ENCODE peak calls at places on chromosomes 16 and 17, in ten cellular contexts. Q, M, G, U, O, B, D, N, R and P are unnamed samples.

GRCh38 chr17:80949451-80950421 is 41.9 kb upstream of the CHMP6 start:
- DNase-seq in U (no peak), Q (no peak), G (peak; percentile 16), D (no peak), M (no peak), O (no peak), N (peak; percentile 54), R (no peak), B (no peak), P (no peak)

GRCh38 chr16:19706846-19707245 is 11.2 kb downstream of the KNOP1 start:
- DNase-seq in G (no peak), R (no peak), D (no peak), M (no peak), Q (no peak), B (no peak), N (no peak), O (no peak), U (no peak), P (no peak)

GRCh38 chr16:85562102-85562786 is 50.9 kb upstream of the GSE1 start:
- DNase-seq in M (no peak), G (no peak), R (no peak), D (no peak), U (no peak), Q (no peak), B (no peak), N (no peak), O (no peak), P (peak; percentile 84)

GRCh38 chr17:70239391-70239826 is 70.1 kb downstream of the KCNJ2 start:
- DNase-seq in D (no peak), M (no peak), N (no peak), O (no peak), G (no peak), R (no peak), B (no peak), Q (peak; percentile 61), U (no peak), P (no peak)

GRCh38 chr17:18187816-18188761 is 4.5 kb downstream of the ALKBH5 start:
- DNase-seq in O (no peak), Q (no peak), R (no peak), N (no peak), U (no peak), D (peak; percentile 41), G (no peak), B (no peak), M (no peak), P (peak; percentile 43)

GRCh38 chr16:17389392-17389791 is 81.4 kb downstream of the XYLT1 start:
- DNase-seq in O (no peak), N (no peak), R (no peak), G (no peak), B (no peak), U (no peak), Q (no peak), M (no peak), D (no peak), P (no peak)

GRCh38 chr17:20010099-20010863 is 1.1 kb downstream of the SPECC1 start:
- DNase-seq in D (peak; percentile 36), B (no peak), N (no peak), U (peak; percentile 38), O (peak; percentile 45), G (peak; percentile 33), R (peak; percentile 42), M (no peak), Q (peak; percentile 90), P (peak; percentile 39)

GRCh38 chr17:12659500-12659899 is 6.2 kb upstream of the MYOCD start:
- DNase-seq in R (no peak), B (no peak), O (no peak), D (no peak), U (no peak), N (no peak), G (no peak), Q (peak; percentile 72), M (no peak), P (no peak)

GRCh38 chr17:57898487-57899311 is 48.9 kb upstream of the MRPS23 start:
- DNase-seq in U (peak; percentile 45), R (no peak), O (peak; percentile 72), M (no peak), D (peak; percentile 79), G (peak; percentile 73), Q (no peak), B (peak; percentile 65), N (no peak), P (peak; percentile 94)

GRCh38 chr17:17507465-17508011 is 11.3 kb upstream of the RASD1 start:
- DNase-seq in Q (no peak), G (no peak), R (no peak), B (no peak), O (no peak), M (no peak), N (no peak), D (no peak), U (no peak), P (no peak)

GRCh38 chr17:28839221-28839620 is 3.4 kb downstream of the FAM222B start:
- DNase-seq in N (no peak), Q (no peak), O (no peak), U (no peak), B (no peak), D (no peak), G (no peak), M (no peak), R (no peak), P (no peak)

GRCh38 chr16:4085405-4085970 is 30.8 kb downstream of the ADCY9 start:
- DNase-seq in R (no peak), Q (peak; percentile 66), D (no peak), O (no peak), N (no peak), U (no peak), B (peak; percentile 7), M (no peak), G (no peak), P (peak; percentile 46)

GRCh38 chr16:4083347-4083870 is 32.8 kb downstream of the ADCY9 start:
- DNase-seq in Q (no peak), M (no peak), O (no peak), B (no peak), D (no peak), R (no peak), G (no peak), N (no peak), U (no peak), P (no peak)

GRCh38 chr16:4087990-4088577 is 28.2 kb downstream of the ADCY9 start:
- DNase-seq in B (no peak), G (no peak), M (no peak), R (no peak), D (no peak), N (peak; percentile 27), U (no peak), Q (no peak), O (no peak), P (no peak)

GRCh38 chr16:4087099-4087885 is 28.9 kb downstream of the ADCY9 start:
- DNase-seq in M (no peak), N (peak; percentile 21), R (no peak), D (no peak), B (no peak), U (no peak), O (no peak), G (no peak), Q (no peak), P (no peak)

GRCh38 chr16:4086153-4086552 is 30.1 kb downstream of the ADCY9 start:
- DNase-seq in N (no peak), M (no peak), G (no peak), Q (no peak), O (no peak), D (peak; percentile 73), R (no peak), U (no peak), B (peak; percentile 10), P (no peak)
- H3K27ac ChIP-seq in N (no peak overlapping the region), M (peak overlapping the region; percentile 94), G (no peak overlapping the region), Q (peak overlapping the region; percentile 11), O (no peak overlapping the region), D (peak overlapping the region; percentile 59), R (no peak overlapping the region), U (no peak overlapping the region), B (no peak overlapping the region), P (peak overlapping the region; percentile 55)

GRCh38 chr17:75047398-75048098 is 523 bp downstream of the KCTD2 start:
- DNase-seq in O (no peak), D (peak; percentile 48), B (peak; percentile 45), G (peak; percentile 54), M (no peak), N (peak; percentile 84), R (no peak), Q (no peak), U (peak; percentile 49), P (peak; percentile 39)
- TF ChIP-seq POLR2A in O (no peak), D (no peak), B (no peak), G (no peak), M (no peak), N (no peak), R (no peak), Q (no peak), U (no peak), P (no peak)

GRCh38 chr16:84368327-84368996 is at the start of gene ATP2C2:
- DNase-seq in B (peak; percentile 39), R (no peak), M (no peak), G (no peak), N (no peak), O (peak; percentile 78), Q (no peak), U (peak; percentile 56), D (no peak), P (peak; percentile 87)

GRCh38 chr16:84366208-84366607 is 2.1 kb upstream of the ATP2C2 start:
- DNase-seq in G (no peak), O (no peak), B (no peak), Q (no peak), R (no peak), N (no peak), U (no peak), D (no peak), M (no peak), P (no peak)

GRCh38 chr16:84369105-84369504 is 767 bp downstream of the ATP2C2 start:
- DNase-seq in R (no peak), O (no peak), M (no peak), D (no peak), Q (no peak), U (no peak), G (no peak), N (no peak), B (no peak), P (no peak)

GRCh38 chr16:84367750-84368320 is 503 bp upstream of the ATP2C2 start:
- DNase-seq in D (no peak), M (no peak), O (peak; percentile 44), B (no peak), N (no peak), U (peak; percentile 20), Q (no peak), G (no peak), R (no peak), P (peak; percentile 64)

GRCh38 chr16:84367297-84367680 is 1.0 kb upstream of the ATP2C2 start:
- DNase-seq in R (no peak), B (no peak), N (no peak), D (no peak), U (no peak), M (no peak), Q (no peak), O (peak; percentile 40), G (no peak), P (no peak)
- H3K4me3 ChIP-seq in R (no peak overlapping the region), B (no peak overlapping the region), N (no peak overlapping the region), D (no peak overlapping the region), U (no peak overlapping the region), M (no peak overlapping the region), Q (no peak overlapping the region), O (no peak overlapping the region), G (no peak overlapping the region), P (no peak overlapping the region)

DNA sequence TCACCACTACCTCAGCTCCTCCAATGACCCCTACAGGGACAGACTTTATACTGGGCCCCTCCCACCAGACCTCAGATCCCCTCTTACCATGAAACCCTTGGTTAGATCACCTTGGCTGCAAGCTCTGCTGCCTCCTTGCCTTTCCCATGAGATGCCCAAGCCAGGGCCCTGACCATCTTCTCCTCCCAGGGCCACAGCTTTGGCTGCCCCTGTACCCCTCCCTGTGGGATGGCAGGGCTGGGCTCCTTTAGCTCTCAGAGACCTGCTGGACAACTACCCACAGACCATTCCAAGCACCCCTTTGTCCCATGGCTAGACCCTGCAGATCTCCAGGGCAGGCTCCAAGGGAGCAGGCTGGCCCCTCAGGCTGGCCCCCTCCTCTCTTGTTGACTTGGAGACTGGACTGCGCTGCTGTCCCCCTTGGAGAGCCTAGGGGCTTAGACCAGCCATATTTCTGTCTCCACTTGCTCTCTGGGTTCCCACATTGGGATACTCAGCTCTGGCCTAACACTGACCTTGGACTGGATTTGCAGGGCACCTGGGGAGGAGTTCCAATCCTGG is 1692.7 kb downstream of the TP53TG3F start:
- DNase-seq in U (no peak), M (no peak), B (no peak), Q (no peak), G (no peak), D (no peak), N (no peak), R (no peak), O (no peak), P (no peak)
- H3K27ac ChIP-seq in U (no peak overlapping the region), M (no peak overlapping the region), B (no peak overlapping the region), Q (no peak overlapping the region), G (no peak overlapping the region), D (no peak overlapping the region), N (no peak overlapping the region), R (no peak overlapping the region), O (no peak overlapping the region), P (no peak overlapping the region)